ENCODE peak calls at places on chromosomes 11 and 22, in six cellular contexts. One of them, this sample, is unnamed.

GRCh38 chr11:72441647-72442267 is 7.4 kb upstream of the CLPB start:
- DNase-seq in breast epithelium: no peak
- DNase-seq in body of pancreas: no peak
- DNase-seq in right lobe of liver: no peak
- DNase-seq in HCT116: no peak
- DNase-seq in stomach: no peak
- DNase-seq in this sample: no peak

GRCh38 chr22:19147193-19147780 is 2.8 kb downstream of the GSC2 start:
- DNase-seq in stomach: no peak
- DNase-seq in breast epithelium: no peak
- DNase-seq in right lobe of liver: no peak
- DNase-seq in HCT116: no peak
- DNase-seq in body of pancreas: no peak
- DNase-seq in this sample: no peak

GRCh38 chr11:17596310-17596669 is 49.2 kb downstream of the OTOG start:
- DNase-seq in breast epithelium: no peak
- DNase-seq in right lobe of liver: no peak
- DNase-seq in HCT116: no peak
- DNase-seq in body of pancreas: no peak
- DNase-seq in stomach: no peak
- DNase-seq in this sample: peak; percentile 24

GRCh38 chr11:16110862-16111261 is 245.5 kb downstream of the SOX6 start:
- DNase-seq in right lobe of liver: no peak
- DNase-seq in body of pancreas: no peak
- DNase-seq in breast epithelium: no peak
- DNase-seq in stomach: no peak
- DNase-seq in HCT116: no peak
- DNase-seq in this sample: no peak

GRCh38 chr22:48585916-48586798 is 1241.5 kb downstream of the BRD1 start:
- DNase-seq in stomach: no peak
- DNase-seq in right lobe of liver: no peak
- DNase-seq in body of pancreas: no peak
- DNase-seq in breast epithelium: no peak
- DNase-seq in HCT116: no peak
- DNase-seq in this sample: no peak

GRCh38 chr11:1744137-1744878 is 6.1 kb downstream of the IFITM10 start:
- DNase-seq in breast epithelium: no peak
- DNase-seq in right lobe of liver: no peak
- DNase-seq in body of pancreas: peak; percentile 13
- DNase-seq in stomach: no peak
- DNase-seq in HCT116: no peak
- DNase-seq in this sample: peak; percentile 73

GRCh38 chr22:27952091-27952490 is 33.0 kb upstream of the PITPNB start:
- DNase-seq in HCT116: no peak
- DNase-seq in stomach: no peak
- DNase-seq in body of pancreas: no peak
- DNase-seq in breast epithelium: no peak
- DNase-seq in right lobe of liver: no peak
- DNase-seq in this sample: no peak

GRCh38 chr22:22569218-22569617 is 10.2 kb upstream of the PRAME start:
- DNase-seq in body of pancreas: no peak
- DNase-seq in breast epithelium: no peak
- DNase-seq in HCT116: no peak
- DNase-seq in stomach: no peak
- DNase-seq in right lobe of liver: no peak
- DNase-seq in this sample: no peak

GRCh38 chr11:121767433-121767832 is 314.7 kb upstream of the SORL1-AS1 start:
- DNase-seq in body of pancreas: no peak
- DNase-seq in HCT116: no peak
- DNase-seq in right lobe of liver: no peak
- DNase-seq in stomach: no peak
- DNase-seq in breast epithelium: no peak
- DNase-seq in this sample: no peak

GRCh38 chr22:32602154-32602553 is 127.5 kb downstream of the FBXO7 start:
- DNase-seq in breast epithelium: no peak
- DNase-seq in body of pancreas: no peak
- DNase-seq in HCT116: no peak
- DNase-seq in stomach: no peak
- DNase-seq in right lobe of liver: no peak
- DNase-seq in this sample: no peak
- H3K4me1 ChIP-seq in breast epithelium: no peaks in the 10 kb centered on the region
- H3K4me1 ChIP-seq in body of pancreas: no peaks in the 10 kb centered on the region
- H3K4me1 ChIP-seq in HCT116: no peaks in the 10 kb centered on the region
- H3K4me1 ChIP-seq in stomach: no peaks in the 10 kb centered on the region
- H3K4me1 ChIP-seq in right lobe of liver: no peaks in the 10 kb centered on the region
- H3K4me1 ChIP-seq in this sample: no peaks in the 10 kb centered on the region

GRCh38 chr11:108847288-108847687 is 182.4 kb downstream of the DDX10 start:
- DNase-seq in HCT116: no peak
- DNase-seq in body of pancreas: no peak
- DNase-seq in right lobe of liver: no peak
- DNase-seq in breast epithelium: no peak
- DNase-seq in stomach: no peak
- DNase-seq in this sample: no peak

GRCh38 chr11:108851781-108852180 is 186.9 kb downstream of the DDX10 start:
- DNase-seq in stomach: no peak
- DNase-seq in breast epithelium: no peak
- DNase-seq in body of pancreas: no peak
- DNase-seq in HCT116: no peak
- DNase-seq in right lobe of liver: no peak
- DNase-seq in this sample: no peak

GRCh38 chr11:108846009-108846408 is 181.1 kb downstream of the DDX10 start:
- DNase-seq in body of pancreas: no peak
- DNase-seq in right lobe of liver: no peak
- DNase-seq in HCT116: no peak
- DNase-seq in stomach: no peak
- DNase-seq in breast epithelium: no peak
- DNase-seq in this sample: no peak
- TF ChIP-seq POLR2A in body of pancreas: no peak
- TF ChIP-seq POLR2A in right lobe of liver: no peak
- TF ChIP-seq POLR2A in HCT116: no peak
- TF ChIP-seq POLR2A in stomach: no peak
- TF ChIP-seq POLR2A in breast epithelium: no peak
- TF ChIP-seq POLR2A in this sample: no peak

DNA sequence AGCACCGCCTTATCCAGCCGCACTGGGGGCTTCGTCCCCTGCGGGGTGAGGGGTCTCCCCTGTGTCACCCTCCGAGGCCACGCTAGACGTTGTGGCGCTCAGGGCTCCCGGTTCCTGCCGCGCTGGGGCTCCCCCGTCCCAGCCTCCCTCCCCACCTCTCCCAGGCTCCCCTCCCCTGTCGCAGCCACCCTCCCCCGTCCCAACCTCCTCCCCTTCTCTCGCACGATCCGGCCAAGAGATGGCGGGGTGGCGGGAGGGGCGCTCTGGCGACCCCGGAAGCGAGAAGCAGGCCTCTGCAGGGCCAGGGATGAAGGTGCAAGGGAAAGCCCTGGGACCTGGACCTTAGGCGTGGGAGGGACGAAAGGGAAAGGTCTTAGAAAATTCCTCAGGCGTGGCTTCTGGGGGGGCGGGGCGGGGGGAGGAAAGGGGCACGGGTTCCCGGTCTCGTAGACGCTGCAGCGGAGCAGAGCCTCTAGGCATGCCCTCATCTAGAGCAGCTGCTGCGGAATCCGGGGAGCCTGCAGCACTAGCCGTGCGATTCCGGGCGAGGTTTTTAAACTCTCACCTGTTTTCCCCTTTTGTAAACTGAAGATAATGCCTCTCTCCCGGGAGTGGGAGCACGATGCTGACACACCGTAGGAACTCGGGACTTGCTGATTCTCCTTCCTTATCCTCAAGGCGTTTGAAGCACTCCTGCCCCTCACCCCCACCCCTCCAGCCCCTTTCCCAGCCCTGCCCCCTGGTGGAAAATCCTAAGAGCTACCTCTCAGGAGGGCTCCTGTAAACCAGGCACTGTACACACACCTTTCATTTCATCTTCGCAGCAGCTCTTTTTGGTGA is 14.4 kb downstream of the KCNJ5 start:
- DNase-seq in breast epithelium: no peak
- DNase-seq in stomach: peak; percentile 56
- DNase-seq in body of pancreas: peak; percentile 61
- DNase-seq in HCT116: peak; percentile 46
- DNase-seq in right lobe of liver: no peak
- DNase-seq in this sample: no peak
- H3K4me1 ChIP-seq in breast epithelium: peaks cover 5% of the 10 kb centered on the region
- H3K4me1 ChIP-seq in stomach: peaks cover 45% of the 10 kb centered on the region
- H3K4me1 ChIP-seq in body of pancreas: peaks cover 60% of the 10 kb centered on the region
- H3K4me1 ChIP-seq in HCT116: peaks cover 42% of the 10 kb centered on the region
- H3K4me1 ChIP-seq in right lobe of liver: no peaks in the 10 kb centered on the region
- H3K4me1 ChIP-seq in this sample: peaks cover 48% of the 10 kb centered on the region

GRCh38 chr11:118911880-118912741 is 13.6 kb downstream of the BCL9L start:
- DNase-seq in right lobe of liver: peak; percentile 66
- DNase-seq in breast epithelium: peak; percentile 87
- DNase-seq in HCT116: peak; percentile 96
- DNase-seq in body of pancreas: peak; percentile 59
- DNase-seq in stomach: no peak
- DNase-seq in this sample: no peak
- TF ChIP-seq POLR2A in right lobe of liver: no peak
- TF ChIP-seq POLR2A in breast epithelium: no peak
- TF ChIP-seq POLR2A in HCT116: peak; percentile 86
- TF ChIP-seq POLR2A in body of pancreas: peak; percentile 61
- TF ChIP-seq POLR2A in stomach: no peak
- TF ChIP-seq POLR2A in this sample: no peak

GRCh38 chr22:49961601-49962011 is 1.0 kb downstream of the PIM3 start:
- DNase-seq in right lobe of liver: peak; percentile 50
- DNase-seq in breast epithelium: no peak
- DNase-seq in stomach: no peak
- DNase-seq in HCT116: no peak
- DNase-seq in body of pancreas: no peak
- DNase-seq in this sample: no peak
- H3K4me1 ChIP-seq in right lobe of liver: no peaks in the 10 kb centered on the region
- H3K4me1 ChIP-seq in breast epithelium: peaks cover 44% of the 10 kb centered on the region
- H3K4me1 ChIP-seq in stomach: peaks cover 73% of the 10 kb centered on the region
- H3K4me1 ChIP-seq in HCT116: peaks cover 58% of the 10 kb centered on the region
- H3K4me1 ChIP-seq in body of pancreas: peaks cover 57% of the 10 kb centered on the region
- H3K4me1 ChIP-seq in this sample: peaks cover 62% of the 10 kb centered on the region

GRCh38 chr11:86873573-86874083 is 73.3 kb downstream of the PRSS23 start:
- DNase-seq in breast epithelium: no peak
- DNase-seq in stomach: no peak
- DNase-seq in right lobe of liver: no peak
- DNase-seq in body of pancreas: no peak
- DNase-seq in HCT116: no peak
- DNase-seq in this sample: no peak

GRCh38 chr11:86874314-86875056 is 74.1 kb downstream of the PRSS23 start:
- DNase-seq in breast epithelium: no peak
- DNase-seq in body of pancreas: no peak
- DNase-seq in HCT116: no peak
- DNase-seq in stomach: no peak
- DNase-seq in right lobe of liver: no peak
- DNase-seq in this sample: no peak

GRCh38 chr11:86865436-86865835 is 65.1 kb downstream of the PRSS23 start:
- DNase-seq in stomach: no peak
- DNase-seq in right lobe of liver: no peak
- DNase-seq in HCT116: no peak
- DNase-seq in body of pancreas: no peak
- DNase-seq in breast epithelium: no peak
- DNase-seq in this sample: no peak

GRCh38 chr11:86869531-86869930 is 69.2 kb downstream of the PRSS23 start:
- DNase-seq in right lobe of liver: no peak
- DNase-seq in breast epithelium: no peak
- DNase-seq in stomach: no peak
- DNase-seq in body of pancreas: no peak
- DNase-seq in HCT116: no peak
- DNase-seq in this sample: no peak

DNA sequence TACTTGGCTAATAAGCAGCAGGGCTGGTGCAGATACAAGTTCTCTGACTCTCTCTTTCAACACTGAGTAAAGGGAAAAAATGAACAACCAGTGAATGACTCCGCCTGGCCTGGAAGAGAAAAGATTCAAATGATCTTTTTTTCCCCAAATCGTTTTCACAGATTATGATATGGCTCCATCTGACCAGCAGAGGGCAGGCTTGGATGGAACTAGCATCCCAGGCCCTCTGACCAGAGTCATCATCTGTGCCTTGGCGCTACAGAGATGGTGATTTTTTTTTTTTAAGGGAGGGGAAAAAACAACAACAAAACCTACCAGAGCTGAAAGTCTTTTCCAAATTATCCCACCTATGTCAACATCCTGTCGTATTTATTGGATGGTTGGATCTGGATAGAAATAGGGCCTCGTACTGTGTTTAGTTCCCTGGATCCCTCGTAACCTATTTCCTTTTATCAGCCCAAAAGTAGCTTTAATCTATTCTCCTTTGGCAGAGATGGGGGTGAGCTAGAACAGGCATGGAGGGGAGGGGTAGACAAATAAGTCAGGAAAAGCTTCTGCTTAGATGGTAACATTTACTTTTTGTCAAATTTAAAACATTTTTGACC is 69.7 kb downstream of the PRSS23 start:
- DNase-seq in stomach: peak; percentile 50
- DNase-seq in HCT116: peak; percentile 41
- DNase-seq in breast epithelium: peak; percentile 23
- DNase-seq in right lobe of liver: peak; percentile 49
- DNase-seq in body of pancreas: peak; percentile 59
- DNase-seq in this sample: no peak
- TF ChIP-seq POLR2A in stomach: no peak
- TF ChIP-seq POLR2A in HCT116: no peak
- TF ChIP-seq POLR2A in breast epithelium: no peak
- TF ChIP-seq POLR2A in right lobe of liver: no peak
- TF ChIP-seq POLR2A in body of pancreas: no peak
- TF ChIP-seq POLR2A in this sample: no peak

This sample was measured in suprapubic skin.